ENCODE peak calls at places on chromosomes 11 and 22, in six cellular contexts. H, Z, A, S, U and O are unnamed samples.

GRCh38 chr11:81420668-81421550 is 1312.8 kb downstream of the FAM181B start:
- DNase-seq in H (no peak), S (no peak), U (no peak), A (peak; percentile 46), Z (no peak), O (no peak)

GRCh38 chr11:44949160-44950035 is 1.3 kb downstream of the TP53I11 start:
- DNase-seq in U (no peak), A (peak; percentile 83), Z (no peak), S (peak; percentile 84), H (peak; percentile 30), O (no peak)

GRCh38 chr22:38316340-38317236 is 645 bp downstream of the CSNK1E start:
- DNase-seq in S (peak; percentile 79), H (peak; percentile 51), A (peak; percentile 66), Z (no peak), U (no peak), O (no peak)

GRCh38 chr11:64204464-64204989 is 2.0 kb upstream of the FERMT3 start:
- DNase-seq in A (peak; percentile 80), S (peak; percentile 89), H (peak; percentile 96), Z (peak; percentile 88), U (peak; percentile 59), O (peak; percentile 52)

GRCh38 chr11:123251656-123252344 is 56.8 kb upstream of the CLMP start:
- DNase-seq in Z (no peak), U (no peak), A (no peak), H (no peak), S (no peak), O (no peak)

GRCh38 chr22:43798492-43798891 is 13.6 kb downstream of the EFCAB6 start:
- DNase-seq in H (no peak), A (no peak), S (no peak), U (no peak), Z (no peak), O (peak; percentile 60)

GRCh38 chr22:20761536-20761935 is 12.4 kb upstream of the SERPIND1 start:
- DNase-seq in U (no peak), A (no peak), H (no peak), Z (no peak), S (no peak), O (no peak)

GRCh38 chr11:1737080-1737757 is 13.2 kb downstream of the IFITM10 start:
- DNase-seq in Z (no peak), A (no peak), S (no peak), U (no peak), H (no peak), O (no peak)

GRCh38 chr11:48111941-48112340 is 104.7 kb upstream of the OR4B1 start:
- DNase-seq in S (no peak), Z (no peak), H (no peak), U (no peak), A (peak; percentile 29), O (no peak)

GRCh38 chr11:78460468-78460867 is 42.8 kb upstream of the GAB2 start:
- DNase-seq in H (no peak), U (no peak), Z (no peak), S (no peak), A (no peak), O (no peak)

GRCh38 chr11:57792060-57792541 is 30.5 kb downstream of the CTNND1 start:
- DNase-seq in H (peak; percentile 44), S (no peak), Z (no peak), U (no peak), A (no peak), O (peak; percentile 93)

GRCh38 chr11:117861151-117862018 is 15.1 kb downstream of the FXYD6 start:
- DNase-seq in Z (no peak), U (no peak), S (peak; percentile 74), A (peak; percentile 72), H (no peak), O (no peak)

DNA sequence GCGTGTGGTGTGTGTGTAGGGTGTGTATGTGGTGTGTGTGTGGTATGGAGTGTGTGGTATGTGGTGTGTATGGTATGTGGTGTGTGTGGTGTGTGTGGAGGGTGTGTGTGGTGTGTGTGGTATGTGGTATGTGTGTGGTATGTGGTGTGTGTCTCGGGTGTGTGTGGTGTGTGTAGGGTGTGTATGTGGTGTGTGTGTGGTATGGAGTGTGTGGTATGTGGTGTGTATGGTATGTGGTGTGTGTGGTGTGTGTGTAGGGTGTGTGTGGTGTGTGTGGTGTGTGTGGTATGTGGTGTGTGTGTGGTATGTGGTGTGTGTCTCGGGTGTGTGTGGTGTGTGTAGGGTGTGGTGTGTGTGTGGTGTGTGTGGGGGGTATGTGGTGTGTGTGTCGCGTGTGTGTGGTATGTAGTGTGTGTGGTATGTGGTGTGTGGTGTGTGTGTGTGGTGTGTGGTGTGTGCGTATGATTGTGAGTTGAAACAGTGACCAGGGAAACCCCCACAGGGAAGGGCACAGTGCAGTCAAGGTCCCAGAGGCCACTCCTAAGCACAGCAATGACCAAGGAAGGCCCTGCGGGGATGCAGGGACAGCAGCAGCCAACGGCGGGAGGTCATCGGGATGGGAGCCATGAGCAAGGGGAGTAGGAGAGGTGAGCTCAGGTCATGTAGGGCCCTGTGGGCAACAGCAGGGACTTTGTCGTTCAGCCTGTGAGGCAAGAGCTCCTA is 2.8 kb upstream of the PPP6R2 start:
- DNase-seq in Z (no peak), A (no peak), S (peak; percentile 39), H (peak; percentile 56), U (peak; percentile 70), O (no peak)
- TF ChIP-seq YY1 in Z (no peak), A (no peak), S (no peak), H (no peak), U (no peak), O (no peak)

GRCh38 chr11:122139595-122139866 is 23.5 kb upstream of the BLID start:
- DNase-seq in U (peak; percentile 9), A (no peak), Z (no peak), H (no peak), S (no peak), O (no peak)

GRCh38 chr11:122138759-122139594 is 23.0 kb upstream of the BLID start:
- DNase-seq in Z (no peak), S (no peak), U (no peak), A (no peak), H (no peak), O (no peak)

GRCh38 chr11:122141757-122142156 is 25.7 kb upstream of the BLID start:
- DNase-seq in H (no peak), A (no peak), U (no peak), Z (no peak), S (no peak), O (no peak)

GRCh38 chr11:122137081-122137793 is 21.2 kb upstream of the BLID start:
- DNase-seq in H (no peak), S (no peak), Z (peak; percentile 79), A (no peak), U (no peak), O (no peak)

DNA sequence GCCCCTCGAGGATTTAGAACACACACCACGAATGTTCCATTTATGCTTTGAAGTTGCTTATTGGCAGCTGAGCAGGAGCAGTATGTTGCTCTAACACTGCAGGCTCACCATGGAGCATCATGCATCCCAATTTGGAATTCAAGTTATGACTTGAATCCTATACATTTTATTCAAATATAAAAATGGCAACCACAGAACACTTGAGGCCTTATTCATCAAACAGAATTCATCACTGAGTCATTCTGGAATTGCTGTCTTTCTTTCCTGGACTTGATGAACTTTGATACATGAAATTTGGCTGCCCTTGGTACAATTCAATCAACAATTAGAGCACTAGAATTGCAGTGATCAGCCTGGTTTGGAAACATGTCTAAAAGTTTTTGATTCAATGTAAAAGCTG is 24.5 kb upstream of the BLID start:
- DNase-seq in H (no peak), U (no peak), A (no peak), S (no peak), Z (no peak), O (no peak)
- H3K4me1 ChIP-seq in H (no peaks in the 10 kb centered on the region), U (no peaks in the 10 kb centered on the region), A (no peaks in the 10 kb centered on the region), S (peaks cover 2% of the 10 kb centered on the region), Z (peaks cover 100% of the 10 kb centered on the region), O (no peaks in the 10 kb centered on the region)

DNA sequence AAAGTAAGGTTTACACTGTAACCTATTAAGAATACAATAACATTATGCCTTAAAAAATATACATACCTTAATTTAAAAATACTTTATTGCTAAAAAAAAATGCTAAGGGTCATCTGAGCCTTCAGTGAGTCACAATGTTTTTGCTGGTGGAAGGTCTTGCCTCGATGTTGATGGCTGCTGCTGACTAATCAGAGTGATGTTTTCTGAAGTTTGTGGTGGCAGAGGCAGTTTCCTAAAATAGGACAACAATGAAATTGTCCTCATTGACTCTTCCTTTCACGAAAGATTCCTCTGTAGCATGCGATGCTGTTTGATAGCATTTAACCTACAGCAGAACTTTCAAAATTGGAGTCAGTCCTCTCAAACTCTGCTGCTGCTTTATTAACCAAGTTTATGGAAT is 97.6 kb downstream of the FAT3 start:
- DNase-seq in H (no peak), Z (no peak), U (no peak), S (no peak), A (no peak), O (no peak)
- H3K4me2 ChIP-seq in H (no peak overlapping the region), Z (no peak overlapping the region), U (no peak overlapping the region), S (peak overlapping the region; percentile 49), A (no peak overlapping the region), O (no peak overlapping the region)

GRCh38 chr11:95084509-95084908 is 5.1 kb upstream of the ENDOD1 start:
- DNase-seq in Z (no peak), S (no peak), H (peak; percentile 44), A (no peak), U (no peak), O (no peak)
- TF ChIP-seq YY1 in Z (no peak), S (no peak), H (no peak), A (no peak), U (no peak), O (no peak)

GRCh38 chr11:60703374-60703773 is 4.0 kb downstream of the MS4A8 start:
- DNase-seq in Z (no peak), A (no peak), S (no peak), U (no peak), H (no peak), O (no peak)
- H3K4me1 ChIP-seq in Z (no peaks in the 10 kb centered on the region), A (no peaks in the 10 kb centered on the region), S (no peaks in the 10 kb centered on the region), U (no peaks in the 10 kb centered on the region), H (no peaks in the 10 kb centered on the region), O (no peaks in the 10 kb centered on the region)

GRCh38 chr11:94302806-94303205 is 1.6 kb upstream of the IZUMO1R start:
- DNase-seq in U (no peak), Z (no peak), A (no peak), H (no peak), S (no peak), O (no peak)
- H3K4me2 ChIP-seq in U (no peak overlapping the region), Z (no peak overlapping the region), A (peak overlapping the region; percentile 52), H (no peak overlapping the region), S (no peak overlapping the region), O (no peak overlapping the region)